ENCODE peak calls at places on chromosomes 13 and 19, in seven cellular contexts. L is neural progenitor cell; U is H7; T is gastrocnemius medialis; N is CD8-positive, alpha-beta T cell; M is mesendoderm; Y is uterus. P is an unnamed sample.

GRCh38 chr13:46546084-46546786 is 6.7 kb upstream of the LRCH1 start:
- DNase-seq in M (no peak), U (no peak), N (no peak), L (no peak), Y (no peak), T (no peak), P (no peak)

GRCh38 chr13:113949546-113949945 is 24.3 kb downstream of the C13orf46 start:
- DNase-seq in T (no peak), Y (no peak), M (no peak), U (no peak), L (no peak), N (no peak), P (peak; percentile 74)

GRCh38 chr13:93180376-93180966 is 46.1 kb upstream of the GPC6 start:
- DNase-seq in L (no peak), T (no peak), N (no peak), M (no peak), U (no peak), Y (no peak), P (no peak)

GRCh38 chr19:4327252-4327876 is 11.3 kb downstream of the STAP2 start:
- DNase-seq in Y (peak; percentile 88), M (peak; percentile 95), N (peak; percentile 72), U (peak; percentile 97), L (peak; percentile 94), T (no peak), P (peak; percentile 69)

GRCh38 chr19:50358483-50359431 is 6.7 kb downstream of the NAPSA start:
- DNase-seq in N (peak; percentile 77), M (no peak), Y (peak; percentile 60), L (no peak), T (no peak), U (no peak), P (peak; percentile 91)

GRCh38 chr13:111363121-111363520 is 42.7 kb downstream of the TEX29 start:
- DNase-seq in N (no peak), Y (no peak), L (no peak), T (no peak), M (no peak), U (no peak), P (no peak)

GRCh38 chr13:46382224-46382623 is 4.8 kb downstream of the RUBCNL start:
- DNase-seq in L (no peak), U (no peak), N (no peak), Y (no peak), M (no peak), T (no peak), P (no peak)

GRCh38 chr19:32830231-32831014 is 39.1 kb downstream of the SLC7A9 start:
- DNase-seq in N (no peak), U (no peak), T (no peak), M (no peak), L (no peak), Y (no peak), P (no peak)

GRCh38 chr19:12872941-12873890 is 8.0 kb downstream of the DNASE2 start:
- DNase-seq in L (peak; percentile 21), M (peak; percentile 66), N (peak; percentile 28), T (no peak), U (peak; percentile 79), Y (no peak), P (peak; percentile 76)

GRCh38 chr19:12527034-12527836 is 24.0 kb downstream of the ZNF564 start:
- DNase-seq in U (no peak), T (no peak), Y (no peak), M (peak; percentile 78), N (no peak), L (peak; percentile 8), P (no peak)

GRCh38 chr19:46371371-46371901 is 24.5 kb downstream of the PPP5C start:
- DNase-seq in N (no peak), L (no peak), Y (no peak), T (no peak), M (peak; percentile 54), U (no peak), P (peak; percentile 61)

GRCh38 chr19:32018014-32018413 is 327.4 kb upstream of the ZNF507 start:
- DNase-seq in M (no peak), U (no peak), Y (peak; percentile 79), N (no peak), L (no peak), T (no peak), P (no peak)

GRCh38 chr13:98293103-98293502 is 116.0 kb upstream of the RNF113B start:
- DNase-seq in T (no peak), L (no peak), Y (no peak), U (no peak), M (no peak), N (no peak), P (no peak)

GRCh38 chr19:7738023-7738422 is 6.1 kb upstream of the CLEC4G start:
- DNase-seq in M (no peak), U (no peak), Y (no peak), T (no peak), L (no peak), N (no peak), P (no peak)

GRCh38 chr19:39247701-39248664 is 673 bp downstream of the IFNL4 start:
- DNase-seq in M (peak; percentile 29), L (peak; percentile 67), Y (no peak), U (peak; percentile 85), T (no peak), N (no peak), P (no peak)

GRCh38 chr13:31468114-31468902 is 268.5 kb downstream of the B3GLCT start:
- DNase-seq in U (peak; percentile 1), N (no peak), L (no peak), Y (no peak), T (no peak), M (no peak), P (no peak)

GRCh38 chr13:77429320-77430142 is 102.6 kb upstream of the MYCBP2 start:
- DNase-seq in M (no peak), U (no peak), N (no peak), T (no peak), L (no peak), Y (no peak), P (no peak)

GRCh38 chr19:34171539-34171876 is 796 bp upstream of the LSM14A start:
- DNase-seq in N (no peak), M (no peak), Y (no peak), T (no peak), U (no peak), L (no peak), P (no peak)

GRCh38 chr13:49711218-49711863 is 20.1 kb upstream of the EBPL start:
- DNase-seq in L (no peak), Y (no peak), N (no peak), U (no peak), T (no peak), M (no peak), P (no peak)

GRCh38 chr13:49714757-49715156 is 23.5 kb upstream of the EBPL start:
- DNase-seq in M (no peak), N (no peak), U (no peak), T (no peak), L (no peak), Y (no peak), P (no peak)

GRCh38 chr13:49716615-49717014 is 25.3 kb upstream of the EBPL start:
- DNase-seq in L (no peak), M (peak; percentile 72), T (no peak), U (no peak), Y (no peak), N (no peak), P (no peak)
- H3K36me3 ChIP-seq in L (peaks cover 24% of the 10 kb centered on the region), M (no peaks in the 10 kb centered on the region), T (peaks cover 65% of the 10 kb centered on the region), U (peaks cover 2% of the 10 kb centered on the region), Y (no peaks in the 10 kb centered on the region), N (peaks cover 7% of the 10 kb centered on the region), P (no peaks in the 10 kb centered on the region)

GRCh38 chr19:18794029-18794313 is 2.9 kb upstream of the COMP start:
- DNase-seq in L (no peak), U (peak; percentile 23), T (no peak), M (no peak), Y (no peak), N (no peak), P (no peak)
- H3K27me3 ChIP-seq in L (peaks cover 100% of the 10 kb centered on the region), U (peaks cover 71% of the 10 kb centered on the region), T (peaks cover 68% of the 10 kb centered on the region), M (peaks cover 41% of the 10 kb centered on the region), Y (peaks cover 21% of the 10 kb centered on the region), N (peaks cover 18% of the 10 kb centered on the region), P (no peaks in the 10 kb centered on the region)

DNA sequence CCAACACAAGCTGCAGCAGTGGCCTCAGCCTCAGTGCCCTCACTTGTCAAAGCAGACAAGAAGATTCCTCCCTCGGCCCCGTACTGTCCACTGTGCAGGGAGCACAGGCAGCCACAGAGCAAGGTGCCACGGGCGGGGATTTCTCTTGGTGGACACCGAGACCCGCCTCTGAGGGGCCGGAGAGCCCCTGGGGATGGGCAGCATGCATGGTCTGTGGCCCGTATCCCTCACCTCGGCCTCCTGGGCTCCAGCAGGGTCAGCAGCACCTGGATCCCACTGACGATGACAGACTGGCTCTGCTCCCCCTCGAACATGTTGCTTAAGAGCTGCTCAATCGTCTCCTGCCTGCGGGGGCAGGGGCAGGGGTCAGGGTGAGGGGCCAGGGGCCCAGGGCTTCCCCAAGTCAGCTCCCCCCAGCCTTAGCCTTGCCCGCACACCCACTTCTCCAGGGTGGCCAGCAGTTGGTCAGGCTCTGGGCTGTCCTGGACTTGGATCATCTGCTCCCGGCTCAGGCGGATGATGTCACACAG is 13.4 kb upstream of the TMEM86B start:
- DNase-seq in U (no peak), L (no peak), T (no peak), N (no peak), Y (no peak), M (no peak), P (peak; percentile 62)
- H3K36me3 ChIP-seq in U (peaks cover 47% of the 10 kb centered on the region), L (no peaks in the 10 kb centered on the region), T (peaks cover 97% of the 10 kb centered on the region), N (peaks cover 91% of the 10 kb centered on the region), Y (no peaks in the 10 kb centered on the region), M (peaks cover 20% of the 10 kb centered on the region), P (peaks cover 9% of the 10 kb centered on the region)

GRCh38 chr13:49218493-49219051 is 1.6 kb upstream of the MLNR start:
- DNase-seq in U (peak; percentile 65), L (peak; percentile 85), Y (no peak), T (no peak), M (peak; percentile 77), N (no peak), P (no peak)
- H3K27me3 ChIP-seq in U (peaks cover 72% of the 10 kb centered on the region), L (peaks cover 77% of the 10 kb centered on the region), Y (peaks cover 16% of the 10 kb centered on the region), T (peaks cover 46% of the 10 kb centered on the region), M (peaks cover 50% of the 10 kb centered on the region), N (peaks cover 28% of the 10 kb centered on the region), P (no peaks in the 10 kb centered on the region)

GRCh38 chr19:13960863-13961784 is 8.8 kb downstream of the DCAF15 start:
- DNase-seq in M (no peak), N (no peak), T (no peak), Y (no peak), U (no peak), L (no peak), P (peak; percentile 76)

GRCh38 chr19:13958043-13958442 is 5.7 kb downstream of the DCAF15 start:
- DNase-seq in M (no peak), N (no peak), L (no peak), U (no peak), T (no peak), Y (no peak), P (no peak)

GRCh38 chr19:13957107-13957506 is 4.8 kb downstream of the DCAF15 start:
- DNase-seq in U (no peak), N (no peak), M (no peak), T (peak; percentile 27), Y (no peak), L (no peak), P (no peak)

GRCh38 chr19:13959962-13960862 is 7.9 kb downstream of the DCAF15 start:
- DNase-seq in L (peak; percentile 30), Y (no peak), M (peak; percentile 59), U (no peak), T (no peak), N (peak; percentile 37), P (no peak)

GRCh38 chr19:13959141-13959961 is 7.0 kb downstream of the DCAF15 start:
- DNase-seq in N (no peak), M (peak; percentile 33), L (no peak), U (no peak), Y (no peak), T (no peak), P (peak; percentile 75)
- H3K36me3 ChIP-seq in N (peaks cover 50% of the 10 kb centered on the region), M (peaks cover 7% of the 10 kb centered on the region), L (no peaks in the 10 kb centered on the region), U (peaks cover 26% of the 10 kb centered on the region), Y (no peaks in the 10 kb centered on the region), T (peaks cover 65% of the 10 kb centered on the region), P (no peaks in the 10 kb centered on the region)